ENCODE peak calls at places on chromosomes 3 and 15, in four cellular contexts. Y is PC-3, P is neuronal stem cell, N is IMR-90. R is an unnamed sample.
A peak's percentile ranks its signal among the peaks of the same experiment; 100 is the strongest.

GRCh38 chr15:101397521-101398003 is 91.9 kb downstream of the PCSK6 start:
- DNase-seq in Y (peak; percentile 7), P (no peak), N (no peak), R (no peak)

GRCh38 chr3:184015381-184016019 is 2.2 kb downstream of the ABCC5 start:
- DNase-seq in Y (no peak), P (no peak), N (peak; percentile 41), R (no peak)

GRCh38 chr15:90266061-90266431 is 574 bp downstream of the NGRN start:
- DNase-seq in Y (peak; percentile 32), P (no peak), N (peak; percentile 4), R (peak; percentile 36)

GRCh38 chr3:31920310-31920709 is 60.8 kb downstream of the OSBPL10 start:
- DNase-seq in Y (no peak), P (no peak), N (no peak), R (no peak)

GRCh38 chr3:29153811-29154210 is 127.1 kb upstream of the RBMS3 start:
- DNase-seq in Y (no peak), P (no peak), N (no peak), R (no peak)

GRCh38 chr3:183381179-183381578 is 47.2 kb downstream of the MCF2L2 start:
- DNase-seq in Y (peak; percentile 80), P (no peak), N (peak; percentile 66), R (no peak)

GRCh38 chr3:59749291-59749690 is 699.5 kb upstream of the CFAP20DC start:
- DNase-seq in Y (no peak), P (no peak), N (peak; percentile 79), R (peak; percentile 44)

GRCh38 chr3:150385296-150386242 is 22.5 kb upstream of the TSC22D2 start:
- DNase-seq in Y (no peak), P (no peak), N (no peak), R (no peak)

GRCh38 chr3:107284570-107284969 is 92.7 kb upstream of the CCDC54 start:
- DNase-seq in Y (peak; percentile 54), P (no peak), N (peak; percentile 52), R (no peak)

GRCh38 chr3:124397088-124397487 is 333.2 kb upstream of the UMPS start:
- DNase-seq in Y (no peak), P (no peak), N (no peak), R (no peak)

GRCh38 chr3:64340636-64341240 is 115.5 kb upstream of the PRICKLE2 start:
- DNase-seq in Y (no peak), P (no peak), N (peak; percentile 93), R (no peak)

GRCh38 chr3:170634663-170635096 is 48.8 kb upstream of the SLC7A14 start:
- DNase-seq in Y (no peak), P (no peak), N (no peak), R (no peak)

GRCh38 chr3:167823738-167824137 is 88.2 kb downstream of the SERPINI1 start:
- DNase-seq in Y (no peak), P (no peak), N (no peak), R (no peak)

GRCh38 chr3:128073807-128074206 is 21.6 kb downstream of the SEC61A1 start:
- DNase-seq in Y (peak; percentile 55), P (no peak), N (no peak), R (no peak)

GRCh38 chr15:74460903-74461846 is at the start of gene UBL7:
- DNase-seq in Y (peak; percentile 97), P (peak; percentile 96), N (peak; percentile 95), R (peak; percentile 99)

GRCh38 chr15:69402816-69403215 is 11.3 kb upstream of the KIF23 start:
- DNase-seq in Y (no peak), P (no peak), N (no peak), R (peak; percentile 27)

GRCh38 chr15:87764461-87765236 is 491.9 kb downstream of the NTRK3 start:
- DNase-seq in Y (peak; percentile 41), P (peak; percentile 59), N (peak; percentile 72), R (peak; percentile 91)

GRCh38 chr3:134651347-134652041 is 672 bp upstream of the KY start:
- DNase-seq in Y (no peak), P (no peak), N (peak; percentile 26), R (peak; percentile 75)

GRCh38 chr3:24521306-24522154 is 26.9 kb upstream of the THRB start:
- DNase-seq in Y (peak; percentile 35), P (peak; percentile 33), N (no peak), R (peak; percentile 37)

GRCh38 chr15:68228143-68228970 is 1.2 kb downstream of the CLN6 start:
- DNase-seq in Y (peak; percentile 9), P (no peak), N (no peak), R (peak; percentile 38)

GRCh38 chr15:81469154-81469553 is 95.1 kb upstream of the TMC3 start:
- DNase-seq in Y (no peak), P (no peak), N (no peak), R (no peak)

GRCh38 chr15:81760686-81761085 is 285.1 kb downstream of the MEX3B start:
- DNase-seq in Y (no peak), P (no peak), N (no peak), R (no peak)

GRCh38 chr3:138263104-138263503 is 66.5 kb downstream of the NME9 start:
- DNase-seq in Y (no peak), P (no peak), N (no peak), R (no peak)

GRCh38 chr3:157981819-157982218 is 124.4 kb downstream of the SHOX2 start:
- DNase-seq in Y (peak; percentile 90), P (no peak), N (no peak), R (no peak)

GRCh38 chr15:90400005-90400758 is 12.1 kb downstream of the IQGAP1 start:
- DNase-seq in Y (no peak), P (no peak), N (no peak), R (no peak)

DNA sequence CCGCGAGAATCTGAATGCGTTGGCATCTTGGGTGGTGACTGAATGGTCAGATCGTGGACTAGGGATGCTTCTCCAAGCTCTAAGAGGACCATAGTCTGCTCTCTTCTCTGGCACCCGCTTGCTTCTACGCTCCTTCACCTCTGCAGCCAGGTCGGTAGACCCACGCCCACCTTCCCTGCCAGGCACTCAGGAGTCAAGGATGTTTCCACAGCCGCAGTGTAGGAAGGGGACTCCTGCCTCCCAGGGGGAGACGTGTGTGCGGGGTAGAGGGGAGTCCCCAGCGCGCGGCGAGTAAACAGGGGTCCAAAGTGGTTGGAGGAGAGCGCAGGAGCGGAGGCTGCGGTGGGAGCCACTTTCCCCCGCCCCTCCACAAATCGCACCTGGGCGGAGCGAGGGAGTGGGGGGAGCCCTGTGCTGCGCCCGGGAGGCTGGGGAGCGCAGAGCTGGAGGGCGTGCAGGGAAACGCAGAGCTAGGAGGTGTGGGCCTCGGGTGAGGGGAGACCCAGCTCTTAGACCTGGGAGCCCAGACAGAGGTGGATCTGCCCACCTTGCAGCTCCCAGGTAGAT is 1.7 kb downstream of the LRRC3B start:
- DNase-seq in Y (no peak), P (no peak), N (no peak), R (no peak)
- H3K27me3 ChIP-seq in Y (peaks cover 4% of the 10 kb centered on the region), P (peaks cover 2% of the 10 kb centered on the region), N (no peaks in the 10 kb centered on the region), R (peaks cover 19% of the 10 kb centered on the region)

GRCh38 chr3:37730825-37731224 is 130.9 kb upstream of the CTDSPL start:
- DNase-seq in Y (no peak), P (no peak), N (no peak), R (no peak)

GRCh38 chr3:37729119-37729518 is 132.6 kb upstream of the CTDSPL start:
- DNase-seq in Y (no peak), P (no peak), N (peak; percentile 18), R (peak; percentile 48)

GRCh38 chr3:37731895-37732294 is 129.8 kb upstream of the CTDSPL start:
- DNase-seq in Y (no peak), P (no peak), N (no peak), R (no peak)

GRCh38 chr3:37726445-37727000 is 135.2 kb upstream of the CTDSPL start:
- DNase-seq in Y (no peak), P (no peak), N (no peak), R (peak; percentile 2)

GRCh38 chr3:37730383-37730782 is 131.3 kb upstream of the CTDSPL start:
- DNase-seq in Y (no peak), P (no peak), N (no peak), R (no peak)
- H3K27me3 ChIP-seq in Y (peaks cover 75% of the 10 kb centered on the region), P (no peaks in the 10 kb centered on the region), N (peaks cover 9% of the 10 kb centered on the region), R (no peaks in the 10 kb centered on the region)

DNA sequence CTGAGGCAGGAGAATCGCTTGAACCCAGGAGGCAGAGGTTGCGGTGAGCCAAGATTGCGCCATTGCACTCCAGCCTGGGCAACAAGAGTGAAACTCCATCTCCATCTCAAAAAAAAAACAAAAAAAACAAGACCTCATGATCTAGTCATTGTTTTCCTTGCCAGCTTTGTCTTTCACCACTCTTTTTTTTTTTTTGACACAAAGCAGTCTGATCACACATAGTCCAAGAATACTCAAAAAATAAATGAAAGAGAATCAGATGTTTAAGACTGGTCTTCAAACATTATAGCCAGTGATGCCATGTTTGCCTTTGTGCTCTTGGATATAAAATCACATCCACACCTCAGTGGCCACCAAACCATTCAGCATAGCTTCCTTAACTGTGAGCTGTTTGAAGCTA is 5.8 kb upstream of the ADAM10 start:
- DNase-seq in Y (no peak), P (no peak), N (no peak), R (no peak)
- H3K27me3 ChIP-seq in Y (no peaks in the 10 kb centered on the region), P (no peaks in the 10 kb centered on the region), N (no peaks in the 10 kb centered on the region), R (no peaks in the 10 kb centered on the region)

GRCh38 chr3:49279376-49279775 is 2.3 kb upstream of the C3orf62 start:
- DNase-seq in Y (no peak), P (no peak), N (peak; percentile 23), R (no peak)
- H3K27me3 ChIP-seq in Y (no peaks in the 10 kb centered on the region), P (no peaks in the 10 kb centered on the region), N (no peaks in the 10 kb centered on the region), R (no peaks in the 10 kb centered on the region)

DNA sequence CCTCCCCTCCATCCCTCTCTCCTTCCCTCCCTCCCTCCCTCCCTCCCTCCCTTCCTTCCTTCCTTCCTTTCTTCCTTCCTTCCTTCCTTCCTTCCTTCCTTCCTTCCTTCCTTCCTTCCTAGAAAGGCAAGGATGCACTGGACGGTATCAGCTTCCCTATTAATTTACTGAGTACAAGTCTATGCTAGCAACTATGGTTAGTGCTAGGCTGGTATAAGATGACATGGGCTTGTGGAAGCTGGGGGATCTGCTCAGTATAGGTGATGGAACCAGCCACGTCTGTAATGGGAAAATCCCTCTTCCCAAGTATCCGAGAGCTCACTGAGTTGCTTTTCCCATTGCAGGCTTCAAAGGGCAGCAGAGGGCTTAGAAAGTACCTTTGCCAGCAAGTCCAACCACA is 96.4 kb upstream of the WNT5A start:
- DNase-seq in Y (no peak), P (no peak), N (no peak), R (no peak)
- H3K27me3 ChIP-seq in Y (no peaks in the 10 kb centered on the region), P (no peaks in the 10 kb centered on the region), N (peaks cover 3% of the 10 kb centered on the region), R (no peaks in the 10 kb centered on the region)

GRCh38 chr3:10999516-10999915 is 7.0 kb downstream of the SLC6A1 start:
- DNase-seq in Y (no peak), P (no peak), N (no peak), R (no peak)

GRCh38 chr3:11001020-11001657 is 8.6 kb downstream of the SLC6A1 start:
- DNase-seq in Y (no peak), P (peak; percentile 36), N (no peak), R (no peak)

GRCh38 chr3:11000528-11000927 is 8.0 kb downstream of the SLC6A1 start:
- DNase-seq in Y (no peak), P (no peak), N (no peak), R (no peak)

GRCh38 chr3:11001658-11002021 is 9.1 kb downstream of the SLC6A1 start:
- DNase-seq in Y (no peak), P (no peak), N (no peak), R (no peak)

GRCh38 chr3:11002456-11002855 is 9.9 kb downstream of the SLC6A1 start:
- DNase-seq in Y (no peak), P (no peak), N (no peak), R (no peak)
- H3K27me3 ChIP-seq in Y (peaks cover 62% of the 10 kb centered on the region), P (no peaks in the 10 kb centered on the region), N (peaks cover 46% of the 10 kb centered on the region), R (no peaks in the 10 kb centered on the region)

DNA sequence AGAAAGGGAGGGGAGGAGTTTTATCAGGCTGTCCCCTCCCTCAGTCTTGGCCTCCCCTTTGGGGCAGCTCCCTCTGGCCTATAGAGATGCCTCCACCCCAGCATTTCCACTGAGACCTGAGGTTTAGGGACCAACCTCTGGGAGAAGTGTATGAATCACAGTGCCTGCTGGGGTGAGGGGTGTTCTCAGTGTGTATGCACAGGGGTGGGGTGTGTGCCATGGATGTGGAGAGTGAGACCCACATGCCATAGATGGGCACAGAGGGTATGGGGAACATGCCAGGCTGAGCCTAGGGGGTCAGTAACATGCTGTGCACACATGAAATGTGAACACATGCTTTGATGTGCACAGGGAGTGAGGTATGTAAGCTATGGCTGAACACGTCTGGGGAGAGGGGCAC is 12.4 kb upstream of the ANKRD63 start:
- DNase-seq in Y (no peak), P (no peak), N (no peak), R (no peak)
- H3K27me3 ChIP-seq in Y (no peaks in the 10 kb centered on the region), P (no peaks in the 10 kb centered on the region), N (peaks cover 79% of the 10 kb centered on the region), R (no peaks in the 10 kb centered on the region)